ENCODE peak calls at places on chromosomes 13 and 19, in eight cellular contexts. M is activated CD4-positive, alpha-beta T cell treated with anti-CD3 and anti-CD28 coated beads, Interleukin-2, amount 50 U/mL, for 1 hour; U is esophagus muscularis mucosa; P is AML-193; Z is body of pancreas; B is fibroblast of the aortic adventitia; Y is progenitor cell of endocrine pancreas; N is substantia nigra. Q is an unnamed sample.

GRCh38 chr13:111210488-111210887 is 95.4 kb downstream of the ARHGEF7 start:
- DNase-seq in M (no peak), U (no peak), P (no peak), Z (peak), B (peak), Y (no peak), N (peak), Q (no peak)

GRCh38 chr13:96816261-96816660 is 178.0 kb downstream of the OXGR1 start:
- DNase-seq in M (no peak), U (no peak), P (no peak), Z (no peak), B (peak), Y (no peak), N (no peak), Q (no peak)

GRCh38 chr19:40539070-40539469 is 37.6 kb upstream of the SHKBP1 start:
- DNase-seq in M (no peak), U (no peak), P (no peak), Z (no peak), B (no peak), Y (no peak), N (no peak), Q (no peak)

GRCh38 chr19:54188224-54188871 is 1.0 kb downstream of the MBOAT7 start:
- DNase-seq in M (peak), U (no peak), P (peak), Z (no peak), B (peak), Y (no peak), N (no peak), Q (peak)

GRCh38 chr19:46404039-46404883 is 9.1 kb downstream of the CCDC8 start:
- DNase-seq in M (no peak), U (no peak), P (no peak), Z (peak), B (peak), Y (peak), N (no peak), Q (no peak)

GRCh38 chr19:18204394-18205179 is 745 bp upstream of the RAB3A start:
- DNase-seq in M (peak), U (no peak), P (peak), Z (peak), B (no peak), Y (peak), N (peak), Q (peak)

GRCh38 chr13:81639984-81640582 is 1299.2 kb upstream of the SPRY2 start:
- DNase-seq in M (no peak), U (no peak), P (peak), Z (peak), B (no peak), Y (no peak), N (no peak), Q (no peak)

GRCh38 chr19:610071-610800 is 20.6 kb downstream of the HCN2 start:
- DNase-seq in M (peak), U (no peak), P (no peak), Z (no peak), B (no peak), Y (no peak), N (no peak), Q (no peak)

GRCh38 chr19:1169921-1170885 is 3.9 kb downstream of the SBNO2 start:
- DNase-seq in M (no peak), U (no peak), P (no peak), Z (no peak), B (peak), Y (no peak), N (no peak), Q (no peak)

GRCh38 chr13:114313061-114313860 is 1.0 kb upstream of the CHAMP1 start:
- DNase-seq in M (peak), U (no peak), P (no peak), Z (no peak), B (no peak), Y (no peak), N (no peak), Q (peak)

GRCh38 chr19:55156202-55157063 is 1.1 kb downstream of the TNNI3 start:
- DNase-seq in M (peak), U (no peak), P (no peak), Z (peak), B (peak), Y (peak), N (no peak), Q (peak)

GRCh38 chr19:45135176-45135575 is 25.6 kb downstream of the NKPD1 start:
- DNase-seq in M (no peak), U (no peak), P (no peak), Z (no peak), B (no peak), Y (no peak), N (no peak), Q (no peak)

GRCh38 chr13:28528848-28529247 is 33.9 kb upstream of the FLT1 start:
- DNase-seq in M (no peak), U (no peak), P (no peak), Z (no peak), B (no peak), Y (no peak), N (no peak), Q (no peak)

GRCh38 chr19:34431681-34432402 is 3.7 kb downstream of the UBA2 start:
- DNase-seq in M (no peak), U (no peak), P (no peak), Z (no peak), B (no peak), Y (no peak), N (no peak), Q (no peak)

GRCh38 chr19:51195616-51196015 is 29.3 kb upstream of the CD33 start:
- DNase-seq in M (no peak), U (no peak), P (no peak), Z (no peak), B (no peak), Y (no peak), N (no peak), Q (no peak)

GRCh38 chr19:33550741-33551140 is 29.1 kb upstream of the PEPD start:
- DNase-seq in M (no peak), U (no peak), P (no peak), Z (no peak), B (no peak), Y (no peak), N (no peak), Q (no peak)

GRCh38 chr13:25292301-25292700 is 5.0 kb upstream of the MTMR6 start:
- DNase-seq in M (no peak), U (no peak), P (peak), Z (no peak), B (no peak), Y (no peak), N (no peak), Q (no peak)

GRCh38 chr19:48645652-48646191 is at the start of gene CA11:
- DNase-seq in M (no peak), U (no peak), P (no peak), Z (no peak), B (no peak), Y (no peak), N (no peak), Q (no peak)

GRCh38 chr19:1531587-1531986 is 7.7 kb downstream of the PLK5 start:
- DNase-seq in M (no peak), U (no peak), P (no peak), Z (no peak), B (no peak), Y (no peak), N (no peak), Q (no peak)

GRCh38 chr13:94620286-94620896 is 18.7 kb downstream of the GPR180 start:
- DNase-seq in M (peak), U (no peak), P (peak), Z (no peak), B (peak), Y (no peak), N (no peak), Q (peak)

Q was measured in stimulated activated CD4-positive, alpha-beta T cell treated with anti-CD3 and anti-CD28 coated beads, Interleukin-2, amount 100 ng/mL, for 24 hours.